ENCODE peak calls at places on chromosomes 13 and 19, in six cellular contexts. P is AG09309; R is cardiac fibroblast; Q is mucosa of gallbladder; N is stimulated activated CD4-positive, alpha-beta T cell treated with anti-CD3 and anti-CD28 coated beads, Interleukin-15, amount 100 ng/mL, for 1 hour; Y is RPMI7951. I is an unnamed sample.

GRCh38 chr13:112346899-112347229 is 29.3 kb upstream of the SPACA7 start:
- DNase-seq in R (no peak), Y (no peak), P (no peak), N (no peak), Q (no peak), I (no peak)

GRCh38 chr13:48318714-48319457 is 15.3 kb downstream of the RB1 start:
- DNase-seq in N (no peak), R (no peak), Q (peak; percentile 11), Y (no peak), P (no peak), I (no peak)

GRCh38 chr13:24683833-24684599 is 3.8 kb downstream of the ATP12A start:
- DNase-seq in Y (peak; percentile 28), Q (peak; percentile 27), R (peak; percentile 45), P (no peak), N (peak; percentile 15), I (peak; percentile 40)

GRCh38 chr13:20221772-20222171 is 10.3 kb downstream of the GJB6 start:
- DNase-seq in N (no peak), P (peak; percentile 45), Q (no peak), R (peak; percentile 6), Y (peak; percentile 1), I (no peak)

GRCh38 chr19:49117677-49118564 is 1.0 kb downstream of the C19orf73 start:
- DNase-seq in P (no peak), Q (no peak), R (no peak), N (no peak), Y (no peak), I (no peak)

GRCh38 chr19:55092423-55093318 is 17.0 kb downstream of the EPS8L1 start:
- DNase-seq in Y (no peak), Q (no peak), N (no peak), R (no peak), P (no peak), I (no peak)

GRCh38 chr19:38543286-38543806 is 74.4 kb downstream of the MAP4K1 start:
- DNase-seq in N (no peak), P (no peak), Q (no peak), Y (no peak), R (no peak), I (no peak)

GRCh38 chr19:1115646-1116420 is 12.0 kb downstream of the GPX4 start:
- DNase-seq in N (no peak), Y (no peak), Q (no peak), R (no peak), P (no peak), I (no peak)

GRCh38 chr19:55264531-55264930 is 5.7 kb upstream of the PPP6R1 start:
- DNase-seq in Q (no peak), Y (no peak), N (no peak), P (no peak), R (no peak), I (no peak)

GRCh38 chr13:97853550-97853949 is 99.9 kb upstream of the IPO5 start:
- DNase-seq in Q (no peak), N (no peak), Y (no peak), P (no peak), R (no peak), I (no peak)

GRCh38 chr13:38223093-38223492 is 126.6 kb upstream of the UFM1 start:
- DNase-seq in Y (peak; percentile 7), R (peak; percentile 59), N (no peak), Q (no peak), P (peak; percentile 24), I (peak; percentile 13)

GRCh38 chr19:15424121-15424520 is 5.3 kb upstream of the AKAP8L start:
- DNase-seq in P (no peak), N (no peak), Q (no peak), Y (no peak), R (no peak), I (no peak)

GRCh38 chr19:45403781-45404556 is 900 bp downstream of the PPP1R13L start:
- DNase-seq in R (no peak), N (peak; percentile 30), Y (no peak), Q (peak; percentile 42), P (no peak), I (peak; percentile 49)

GRCh38 chr13:81017525-81018152 is 676.7 kb upstream of the SPRY2 start:
- DNase-seq in Y (peak; percentile 31), Q (no peak), N (no peak), R (peak; percentile 75), P (peak; percentile 2), I (peak; percentile 54)

GRCh38 chr19:18349524-18350128 is 9.2 kb downstream of the PGPEP1 start:
- DNase-seq in R (peak; percentile 75), N (no peak), P (peak; percentile 18), Y (peak; percentile 47), Q (peak; percentile 53), I (peak; percentile 18)

GRCh38 chr13:30696278-30697176 is 38.8 kb upstream of the ALOX5AP start:
- DNase-seq in N (no peak), P (no peak), R (peak; percentile 33), Q (peak; percentile 35), Y (peak; percentile 52), I (no peak)

GRCh38 chr13:104740616-104741222 is 1674.5 kb upstream of the SLC10A2 start:
- DNase-seq in Y (no peak), P (no peak), Q (no peak), N (no peak), R (no peak), I (no peak)